ENCODE peak calls at places on chromosome 16, in seven cellular contexts. F, D, I, S, R, N and G are unnamed samples.

GRCh38 chr16:85536411-85537330 is 76.5 kb upstream of the GSE1 start:
- DNase-seq in F (no peak), D (no peak), I (no peak), S (no peak), R (no peak), N (no peak), G (no peak)

GRCh38 chr16:52562770-52563169 is 15.8 kb upstream of the TOX3 start:
- DNase-seq in F (no peak), D (no peak), I (no peak), S (no peak), R (no peak), N (no peak), G (no peak)

GRCh38 chr16:86863609-86864008 is 285.3 kb downstream of the FOXL1 start:
- DNase-seq in F (no peak), D (no peak), I (no peak), S (no peak), R (no peak), N (no peak), G (no peak)

GRCh38 chr16:11609474-11610120 is 22.9 kb upstream of the LITAF start:
- DNase-seq in F (no peak), D (no peak), I (no peak), S (no peak), R (no peak), N (no peak), G (no peak)

GRCh38 chr16:16075463-16076399 is 126.3 kb downstream of the ABCC1 start:
- DNase-seq in F (no peak), D (peak; percentile 59), I (peak; percentile 64), S (no peak), R (no peak), N (peak; percentile 46), G (no peak)

GRCh38 chr16:17937003-17937402 is 399.5 kb downstream of the NPIPA8 start:
- DNase-seq in F (no peak), D (no peak), I (no peak), S (no peak), R (no peak), N (no peak), G (no peak)

GRCh38 chr16:84925092-84925772 is 86.1 kb downstream of the ZDHHC7 start:
- DNase-seq in F (peak; percentile 79), D (peak; percentile 71), I (peak; percentile 80), S (no peak), R (no peak), N (peak; percentile 72), G (no peak)

GRCh38 chr16:19666451-19666850 is 51.6 kb downstream of the KNOP1 start:
- DNase-seq in F (no peak), D (peak; percentile 49), I (no peak), S (no peak), R (no peak), N (no peak), G (no peak)

GRCh38 chr16:9836118-9836736 is 346.0 kb downstream of the GRIN2A start:
- DNase-seq in F (no peak), D (no peak), I (peak; percentile 43), S (peak; percentile 45), R (no peak), N (no peak), G (no peak)

GRCh38 chr16:74718741-74719610 is 18.3 kb upstream of the MLKL start:
- DNase-seq in F (no peak), D (no peak), I (no peak), S (no peak), R (no peak), N (no peak), G (no peak)
- TF ChIP-seq CTCF in F (no peak), D (no peak), I (no peak), S (no peak), R (no peak), N (no peak), G (peak; percentile 14)

GRCh38 chr16:54436342-54436741 is 149.8 kb upstream of the IRX3 start:
- DNase-seq in F (no peak), D (no peak), I (no peak), S (no peak), R (no peak), N (no peak), G (no peak)

GRCh38 chr16:54434859-54435258 is 148.3 kb upstream of the IRX3 start:
- DNase-seq in F (no peak), D (no peak), I (no peak), S (no peak), R (no peak), N (no peak), G (no peak)

GRCh38 chr16:54438469-54438868 is 151.9 kb upstream of the IRX3 start:
- DNase-seq in F (no peak), D (no peak), I (no peak), S (no peak), R (no peak), N (no peak), G (no peak)

GRCh38 chr16:54437361-54437760 is 150.8 kb upstream of the IRX3 start:
- DNase-seq in F (no peak), D (no peak), I (no peak), S (no peak), R (no peak), N (no peak), G (no peak)

DNA sequence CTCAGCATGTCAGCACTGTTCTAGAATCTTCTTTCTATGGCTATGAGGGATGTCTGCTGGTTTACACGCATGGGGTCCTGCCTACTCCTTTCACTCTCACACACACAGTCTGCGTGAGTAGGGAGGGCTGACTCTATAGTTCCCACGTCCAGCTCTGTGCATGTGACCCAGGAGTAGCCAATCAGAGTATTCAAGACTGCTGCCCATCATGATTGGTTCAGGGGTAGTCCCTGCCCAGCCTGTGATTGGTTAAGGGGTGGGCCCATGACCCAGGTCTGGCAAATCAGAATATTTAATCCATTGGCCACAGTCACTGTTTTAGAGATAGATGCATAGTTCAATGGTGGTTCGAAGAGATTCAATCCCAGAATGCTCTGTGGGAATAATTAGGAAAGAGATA is 151.3 kb upstream of the IRX3 start:
- DNase-seq in F (no peak), D (no peak), I (no peak), S (no peak), R (no peak), N (no peak), G (no peak)
- H3K27me3 ChIP-seq in F (no peaks in the 10 kb centered on the region), D (no peaks in the 10 kb centered on the region), I (no peaks in the 10 kb centered on the region), S (no peaks in the 10 kb centered on the region), R (no peaks in the 10 kb centered on the region), N (no peaks in the 10 kb centered on the region), G (no peaks in the 10 kb centered on the region)

GRCh38 chr16:68094614-68094934 is 9.4 kb downstream of the NFATC3 start:
- DNase-seq in F (no peak), D (no peak), I (no peak), S (no peak), R (no peak), N (no peak), G (no peak)
- TF ChIP-seq CTCF in F (no peak), D (no peak), I (no peak), S (no peak), R (no peak), N (no peak), G (no peak)

GRCh38 chr16:23837553-23838308 is 1.9 kb downstream of the PRKCB start:
- DNase-seq in F (no peak), D (no peak), I (no peak), S (no peak), R (no peak), N (no peak), G (no peak)
- H3K27me3 ChIP-seq in F (no peaks in the 10 kb centered on the region), D (peaks cover 54% of the 10 kb centered on the region), I (peaks cover 36% of the 10 kb centered on the region), S (peaks cover 34% of the 10 kb centered on the region), R (peaks cover 25% of the 10 kb centered on the region), N (no peaks in the 10 kb centered on the region), G (no peaks in the 10 kb centered on the region)

GRCh38 chr16:29784901-29785500 is 5.5 kb upstream of the KIF22 start:
- DNase-seq in F (peak; percentile 78), D (peak; percentile 81), I (peak; percentile 80), S (peak; percentile 27), R (no peak), N (peak; percentile 67), G (peak; percentile 81)
- TF ChIP-seq CTCF in F (peak; percentile 76), D (peak; percentile 70), I (peak; percentile 66), S (peak; percentile 60), R (peak; percentile 76), N (no peak), G (peak; percentile 94)

GRCh38 chr16:83110221-83110768 is 483.5 kb downstream of the CDH13 start:
- DNase-seq in F (no peak), D (no peak), I (no peak), S (no peak), R (no peak), N (no peak), G (no peak)

GRCh38 chr16:83100679-83101078 is 473.9 kb downstream of the CDH13 start:
- DNase-seq in F (no peak), D (no peak), I (no peak), S (no peak), R (no peak), N (no peak), G (no peak)

GRCh38 chr16:83102336-83102735 is 475.6 kb downstream of the CDH13 start:
- DNase-seq in F (no peak), D (no peak), I (no peak), S (no peak), R (no peak), N (no peak), G (no peak)

GRCh38 chr16:83109736-83110135 is 483.0 kb downstream of the CDH13 start:
- DNase-seq in F (no peak), D (no peak), I (no peak), S (no peak), R (no peak), N (no peak), G (no peak)

DNA sequence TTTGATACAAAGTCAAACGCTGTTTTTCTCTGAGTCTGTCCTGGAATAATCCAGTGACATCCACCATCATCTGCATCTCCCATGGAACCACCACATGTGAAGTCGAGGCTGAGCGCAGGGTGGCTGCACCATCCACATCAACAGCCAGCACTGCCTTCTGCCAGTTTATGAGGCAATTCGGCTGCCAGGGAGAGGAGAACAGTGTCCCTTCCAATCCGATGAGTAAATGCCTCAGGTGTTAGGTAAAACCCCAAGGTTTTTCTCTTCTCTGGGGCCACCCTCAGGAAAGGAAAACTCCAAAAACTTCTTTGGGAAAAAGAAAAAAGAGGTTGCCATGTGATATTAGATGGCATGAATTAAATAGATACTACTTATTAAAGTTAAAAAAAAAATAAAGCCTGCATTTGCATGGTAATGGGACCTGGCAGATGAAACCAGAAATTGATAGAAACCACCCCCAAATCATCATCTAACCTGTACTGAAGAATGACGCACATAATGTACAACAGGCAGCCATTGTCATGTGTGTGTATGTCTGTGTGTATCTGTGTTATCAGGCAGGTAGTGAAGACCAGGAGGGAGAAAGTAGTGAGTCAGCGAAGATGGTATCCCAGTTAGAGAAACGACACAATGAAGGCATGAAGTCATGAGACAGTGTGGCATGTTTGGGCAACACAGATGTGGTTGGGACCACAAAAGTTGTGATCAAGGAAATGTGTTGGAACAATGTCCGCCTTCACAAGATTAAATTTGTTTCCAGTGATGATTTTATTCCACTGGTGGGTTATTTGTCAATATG is 478.7 kb downstream of the CDH13 start:
- DNase-seq in F (no peak), D (no peak), I (no peak), S (no peak), R (no peak), N (no peak), G (no peak)
- H3K27me3 ChIP-seq in F (no peaks in the 10 kb centered on the region), D (no peaks in the 10 kb centered on the region), I (peaks cover 4% of the 10 kb centered on the region), S (no peaks in the 10 kb centered on the region), R (no peaks in the 10 kb centered on the region), N (no peaks in the 10 kb centered on the region), G (no peaks in the 10 kb centered on the region)